ENCODE peak calls at places on chromosomes 3 and 15, in nine cellular contexts. One of them, this sample, is unnamed.

GRCh38 chr3:157078131-157078835 is 81.7 kb downstream of the CCNL1 start:
- DNase-seq in AG09309: no peak
- DNase-seq in ovary: no peak
- DNase-seq in fibroblast of lung: peak
- DNase-seq in WERI-Rb-1: no peak
- DNase-seq in endothelial cell of umbilical vein: no peak
- DNase-seq in Panc1: no peak
- DNase-seq in tibial artery: no peak
- DNase-seq in H1: no peak
- DNase-seq in this sample: no peak

GRCh38 chr3:107285197-107285596 is 92.0 kb upstream of the CCDC54 start:
- DNase-seq in H1: peak
- DNase-seq in fibroblast of lung: peak
- DNase-seq in AG09309: no peak
- DNase-seq in ovary: no peak
- DNase-seq in endothelial cell of umbilical vein: no peak
- DNase-seq in WERI-Rb-1: no peak
- DNase-seq in tibial artery: no peak
- DNase-seq in Panc1: no peak
- DNase-seq in this sample: peak

GRCh38 chr15:35737521-35737920 is 191.6 kb upstream of the DPH6 start:
- DNase-seq in ovary: no peak
- DNase-seq in WERI-Rb-1: no peak
- DNase-seq in fibroblast of lung: peak
- DNase-seq in endothelial cell of umbilical vein: no peak
- DNase-seq in H1: no peak
- DNase-seq in tibial artery: no peak
- DNase-seq in AG09309: peak
- DNase-seq in Panc1: no peak
- DNase-seq in this sample: peak

GRCh38 chr3:187902938-187903337 is 157.7 kb upstream of the BCL6 start:
- DNase-seq in WERI-Rb-1: no peak
- DNase-seq in tibial artery: no peak
- DNase-seq in endothelial cell of umbilical vein: no peak
- DNase-seq in AG09309: no peak
- DNase-seq in ovary: no peak
- DNase-seq in H1: no peak
- DNase-seq in fibroblast of lung: peak
- DNase-seq in Panc1: no peak
- DNase-seq in this sample: no peak

GRCh38 chr15:66798426-66799061 is 96.5 kb downstream of the SMAD6 start:
- DNase-seq in H1: no peak
- DNase-seq in Panc1: no peak
- DNase-seq in ovary: no peak
- DNase-seq in fibroblast of lung: peak
- DNase-seq in tibial artery: peak
- DNase-seq in AG09309: peak
- DNase-seq in endothelial cell of umbilical vein: peak
- DNase-seq in WERI-Rb-1: no peak
- DNase-seq in this sample: peak

GRCh38 chr15:88636039-88636438 is 2.8 kb upstream of the ISG20 start:
- DNase-seq in AG09309: no peak
- DNase-seq in WERI-Rb-1: no peak
- DNase-seq in ovary: no peak
- DNase-seq in fibroblast of lung: no peak
- DNase-seq in endothelial cell of umbilical vein: no peak
- DNase-seq in H1: no peak
- DNase-seq in Panc1: no peak
- DNase-seq in tibial artery: no peak
- DNase-seq in this sample: no peak

GRCh38 chr3:134094491-134094890 is 64.8 kb upstream of the SLCO2A1 start:
- DNase-seq in endothelial cell of umbilical vein: no peak
- DNase-seq in WERI-Rb-1: no peak
- DNase-seq in H1: no peak
- DNase-seq in fibroblast of lung: peak
- DNase-seq in tibial artery: no peak
- DNase-seq in ovary: no peak
- DNase-seq in Panc1: no peak
- DNase-seq in AG09309: no peak
- DNase-seq in this sample: peak

GRCh38 chr3:186255703-186256331 is 106.2 kb downstream of the DGKG start:
- DNase-seq in fibroblast of lung: no peak
- DNase-seq in tibial artery: no peak
- DNase-seq in endothelial cell of umbilical vein: no peak
- DNase-seq in AG09309: no peak
- DNase-seq in WERI-Rb-1: peak
- DNase-seq in H1: no peak
- DNase-seq in Panc1: no peak
- DNase-seq in ovary: no peak
- DNase-seq in this sample: no peak

GRCh38 chr15:101372149-101372577 is 77.1 kb upstream of the SNRPA1 start:
- DNase-seq in WERI-Rb-1: no peak
- DNase-seq in ovary: no peak
- DNase-seq in AG09309: peak
- DNase-seq in tibial artery: peak
- DNase-seq in fibroblast of lung: no peak
- DNase-seq in H1: no peak
- DNase-seq in endothelial cell of umbilical vein: no peak
- DNase-seq in Panc1: no peak
- DNase-seq in this sample: peak

GRCh38 chr3:53005338-53005737 is 40.5 kb downstream of the SFMBT1 start:
- DNase-seq in endothelial cell of umbilical vein: no peak
- DNase-seq in ovary: no peak
- DNase-seq in H1: no peak
- DNase-seq in tibial artery: no peak
- DNase-seq in fibroblast of lung: no peak
- DNase-seq in WERI-Rb-1: no peak
- DNase-seq in AG09309: no peak
- DNase-seq in Panc1: no peak
- DNase-seq in this sample: no peak

GRCh38 chr3:129463094-129463493 is 23.1 kb downstream of the IFT122 start:
- DNase-seq in WERI-Rb-1: no peak
- DNase-seq in AG09309: no peak
- DNase-seq in H1: no peak
- DNase-seq in endothelial cell of umbilical vein: no peak
- DNase-seq in Panc1: no peak
- DNase-seq in ovary: no peak
- DNase-seq in tibial artery: no peak
- DNase-seq in fibroblast of lung: no peak
- DNase-seq in this sample: no peak

GRCh38 chr15:64209680-64210334 is 47.0 kb upstream of the PPIB start:
- DNase-seq in fibroblast of lung: peak
- DNase-seq in tibial artery: no peak
- DNase-seq in Panc1: peak
- DNase-seq in H1: no peak
- DNase-seq in WERI-Rb-1: no peak
- DNase-seq in endothelial cell of umbilical vein: peak
- DNase-seq in ovary: no peak
- DNase-seq in AG09309: no peak
- DNase-seq in this sample: peak

GRCh38 chr15:48040166-48040817 is 80.5 kb upstream of the SLC24A5 start:
- DNase-seq in H1: no peak
- DNase-seq in WERI-Rb-1: peak
- DNase-seq in endothelial cell of umbilical vein: no peak
- DNase-seq in AG09309: peak
- DNase-seq in fibroblast of lung: peak
- DNase-seq in ovary: no peak
- DNase-seq in tibial artery: no peak
- DNase-seq in Panc1: no peak
- DNase-seq in this sample: peak

GRCh38 chr3:80533553-80533952 is 765.8 kb upstream of the ROBO1 start:
- DNase-seq in WERI-Rb-1: no peak
- DNase-seq in H1: no peak
- DNase-seq in AG09309: no peak
- DNase-seq in Panc1: no peak
- DNase-seq in endothelial cell of umbilical vein: no peak
- DNase-seq in ovary: no peak
- DNase-seq in tibial artery: no peak
- DNase-seq in fibroblast of lung: no peak
- DNase-seq in this sample: peak

GRCh38 chr3:196772102-196772501 is 32.4 kb downstream of the PAK2 start:
- DNase-seq in Panc1: no peak
- DNase-seq in fibroblast of lung: no peak
- DNase-seq in ovary: no peak
- DNase-seq in tibial artery: no peak
- DNase-seq in endothelial cell of umbilical vein: no peak
- DNase-seq in AG09309: no peak
- DNase-seq in WERI-Rb-1: peak
- DNase-seq in H1: no peak
- DNase-seq in this sample: no peak

GRCh38 chr3:65039754-65040210 is 352.0 kb upstream of the ADAMTS9 start:
- DNase-seq in tibial artery: no peak
- DNase-seq in ovary: no peak
- DNase-seq in H1: no peak
- DNase-seq in AG09309: no peak
- DNase-seq in fibroblast of lung: peak
- DNase-seq in Panc1: no peak
- DNase-seq in endothelial cell of umbilical vein: peak
- DNase-seq in WERI-Rb-1: no peak
- DNase-seq in this sample: peak

GRCh38 chr15:96342611-96343528 is 12.4 kb downstream of the NR2F2 start:
- DNase-seq in Panc1: no peak
- DNase-seq in tibial artery: peak
- DNase-seq in H1: no peak
- DNase-seq in ovary: peak
- DNase-seq in AG09309: no peak
- DNase-seq in WERI-Rb-1: no peak
- DNase-seq in endothelial cell of umbilical vein: peak
- DNase-seq in fibroblast of lung: peak
- DNase-seq in this sample: peak

GRCh38 chr3:129539201-129539600 is 3.8 kb upstream of the H1-8 start:
- DNase-seq in ovary: no peak
- DNase-seq in tibial artery: no peak
- DNase-seq in Panc1: no peak
- DNase-seq in fibroblast of lung: no peak
- DNase-seq in WERI-Rb-1: no peak
- DNase-seq in endothelial cell of umbilical vein: no peak
- DNase-seq in H1: no peak
- DNase-seq in AG09309: no peak
- DNase-seq in this sample: no peak

GRCh38 chr3:72482589-72483249 is 365.5 kb downstream of the SHQ1 start:
- DNase-seq in AG09309: peak
- DNase-seq in WERI-Rb-1: no peak
- DNase-seq in ovary: peak
- DNase-seq in endothelial cell of umbilical vein: peak
- DNase-seq in fibroblast of lung: peak
- DNase-seq in H1: no peak
- DNase-seq in tibial artery: peak
- DNase-seq in Panc1: no peak
- DNase-seq in this sample: peak

DNA sequence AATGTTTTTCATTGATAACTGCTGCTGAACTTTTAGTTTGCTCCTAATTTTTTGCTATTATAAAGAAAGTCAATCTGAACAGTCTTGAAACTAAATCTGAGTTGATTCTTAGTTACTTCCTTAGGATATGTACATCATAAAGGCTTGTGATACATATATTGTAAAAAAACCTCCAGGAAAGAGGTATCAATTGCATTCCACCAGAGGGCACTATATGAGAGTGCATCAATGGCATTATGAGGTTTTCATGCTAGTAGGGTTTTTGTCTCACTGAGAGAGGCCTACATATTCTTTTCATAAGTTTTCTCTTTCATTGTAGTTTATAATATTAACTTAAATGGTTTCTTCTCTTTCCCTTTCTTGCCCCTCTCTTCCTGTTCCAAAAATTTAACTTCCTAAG is 46.9 kb downstream of the PIK3R4 start:
- DNase-seq in AG09309: no peak
- DNase-seq in Panc1: no peak
- DNase-seq in ovary: no peak
- DNase-seq in tibial artery: no peak
- DNase-seq in fibroblast of lung: no peak
- DNase-seq in H1: no peak
- DNase-seq in WERI-Rb-1: no peak
- DNase-seq in endothelial cell of umbilical vein: peak
- DNase-seq in this sample: peak
- TF ChIP-seq CTCF in AG09309: peak
- TF ChIP-seq CTCF in Panc1: peak
- TF ChIP-seq CTCF in ovary: no peak
- TF ChIP-seq CTCF in tibial artery: peak
- TF ChIP-seq CTCF in fibroblast of lung: peak
- TF ChIP-seq CTCF in H1: no peak
- TF ChIP-seq CTCF in WERI-Rb-1: no peak
- TF ChIP-seq CTCF in endothelial cell of umbilical vein: peak
- TF ChIP-seq CTCF in this sample: peak

DNA sequence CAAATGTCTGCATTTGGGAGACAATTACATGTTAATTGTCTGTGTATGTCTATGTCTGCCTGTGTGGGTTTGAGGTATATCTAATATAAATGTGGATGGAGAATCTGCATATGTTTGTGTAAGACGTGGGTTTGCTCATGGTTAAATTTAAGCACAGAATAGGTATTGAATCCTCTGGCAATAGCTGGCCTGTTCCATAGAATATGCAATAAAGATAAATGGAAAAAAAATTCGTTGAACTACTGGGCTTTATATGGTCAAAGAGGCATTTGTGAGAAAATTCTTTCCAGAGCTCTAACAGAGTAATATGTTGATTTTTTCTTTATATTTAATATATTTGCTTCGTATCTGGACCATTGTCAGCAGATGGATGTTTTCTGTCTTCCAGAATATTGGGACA is 1.4 kb downstream of the VPS8 start:
- DNase-seq in H1: no peak
- DNase-seq in ovary: no peak
- DNase-seq in WERI-Rb-1: no peak
- DNase-seq in AG09309: no peak
- DNase-seq in fibroblast of lung: no peak
- DNase-seq in endothelial cell of umbilical vein: no peak
- DNase-seq in Panc1: no peak
- DNase-seq in tibial artery: no peak
- DNase-seq in this sample: no peak
- H3K4me3 ChIP-seq in H1: no peak
- H3K4me3 ChIP-seq in ovary: no peak
- H3K4me3 ChIP-seq in WERI-Rb-1: no peak
- H3K4me3 ChIP-seq in AG09309: no peak
- H3K4me3 ChIP-seq in fibroblast of lung: peak
- H3K4me3 ChIP-seq in endothelial cell of umbilical vein: no peak
- H3K4me3 ChIP-seq in Panc1: peak
- H3K4me3 ChIP-seq in tibial artery: no peak
- H3K4me3 ChIP-seq in this sample: no peak

DNA sequence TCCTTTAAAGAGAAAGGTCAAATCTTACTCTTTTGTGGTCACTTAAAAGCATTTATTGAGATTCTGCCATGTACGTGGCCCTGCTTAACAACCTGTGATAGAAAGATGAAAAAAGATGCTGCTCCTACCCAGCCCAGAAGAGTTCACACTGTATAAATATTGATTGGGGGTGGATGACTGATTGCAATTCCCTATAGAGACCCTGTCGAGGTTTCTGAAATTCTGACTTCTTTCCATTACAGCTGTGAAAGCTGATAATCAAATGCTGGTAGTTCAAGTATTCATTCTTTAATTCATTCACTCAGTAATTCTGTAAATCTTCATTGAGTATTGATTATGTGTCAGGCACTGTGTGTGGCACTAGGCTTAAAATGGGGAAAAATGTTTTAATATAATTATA is 114.0 kb upstream of the CHL1 start:
- DNase-seq in endothelial cell of umbilical vein: no peak
- DNase-seq in WERI-Rb-1: no peak
- DNase-seq in tibial artery: no peak
- DNase-seq in Panc1: no peak
- DNase-seq in AG09309: no peak
- DNase-seq in H1: no peak
- DNase-seq in ovary: no peak
- DNase-seq in fibroblast of lung: no peak
- DNase-seq in this sample: no peak
- TF ChIP-seq CTCF in endothelial cell of umbilical vein: no peak
- TF ChIP-seq CTCF in WERI-Rb-1: no peak
- TF ChIP-seq CTCF in tibial artery: no peak
- TF ChIP-seq CTCF in Panc1: no peak
- TF ChIP-seq CTCF in AG09309: no peak
- TF ChIP-seq CTCF in H1: no peak
- TF ChIP-seq CTCF in ovary: no peak
- TF ChIP-seq CTCF in fibroblast of lung: no peak
- TF ChIP-seq CTCF in this sample: no peak

GRCh38 chr3:167901087-167901486 is 165.6 kb downstream of the SERPINI1 start:
- DNase-seq in AG09309: no peak
- DNase-seq in fibroblast of lung: no peak
- DNase-seq in H1: no peak
- DNase-seq in tibial artery: no peak
- DNase-seq in WERI-Rb-1: no peak
- DNase-seq in ovary: no peak
- DNase-seq in endothelial cell of umbilical vein: no peak
- DNase-seq in Panc1: no peak
- DNase-seq in this sample: no peak
- H3K4me3 ChIP-seq in AG09309: no peak
- H3K4me3 ChIP-seq in fibroblast of lung: no peak
- H3K4me3 ChIP-seq in H1: no peak
- H3K4me3 ChIP-seq in tibial artery: no peak
- H3K4me3 ChIP-seq in WERI-Rb-1: no peak
- H3K4me3 ChIP-seq in ovary: no peak
- H3K4me3 ChIP-seq in endothelial cell of umbilical vein: no peak
- H3K4me3 ChIP-seq in Panc1: no peak
- H3K4me3 ChIP-seq in this sample: no peak